ENCODE peak calls at places on chromosomes 1 and 21, in seven cellular contexts. One of them, this sample, is unnamed.

GRCh38 chr1:178052650-178053461 is 41.0 kb upstream of the RASAL2 start:
- DNase-seq in transverse colon: peak
- DNase-seq in thoracic aorta: no peak
- DNase-seq in omental fat pad: no peak
- DNase-seq in AG10803: peak
- DNase-seq in breast epithelium: no peak
- DNase-seq in ovary: no peak
- DNase-seq in this sample: no peak

GRCh38 chr1:22330092-22330762 is 121.4 kb upstream of the ZBTB40 start:
- DNase-seq in ovary: no peak
- DNase-seq in omental fat pad: no peak
- DNase-seq in AG10803: no peak
- DNase-seq in breast epithelium: peak
- DNase-seq in transverse colon: no peak
- DNase-seq in thoracic aorta: no peak
- DNase-seq in this sample: no peak

GRCh38 chr1:115332813-115333608 is 5.0 kb downstream of the NGF start:
- DNase-seq in breast epithelium: no peak
- DNase-seq in thoracic aorta: no peak
- DNase-seq in omental fat pad: no peak
- DNase-seq in ovary: peak
- DNase-seq in AG10803: peak
- DNase-seq in transverse colon: no peak
- DNase-seq in this sample: no peak

GRCh38 chr1:202016022-202016624 is 5.7 kb downstream of the ELF3 start:
- DNase-seq in AG10803: peak
- DNase-seq in transverse colon: peak
- DNase-seq in ovary: no peak
- DNase-seq in thoracic aorta: no peak
- DNase-seq in breast epithelium: no peak
- DNase-seq in omental fat pad: no peak
- DNase-seq in this sample: no peak

GRCh38 chr1:48526045-48526714 is 54.2 kb upstream of the SPATA6 start:
- DNase-seq in omental fat pad: no peak
- DNase-seq in breast epithelium: no peak
- DNase-seq in thoracic aorta: no peak
- DNase-seq in AG10803: peak
- DNase-seq in transverse colon: peak
- DNase-seq in ovary: no peak
- DNase-seq in this sample: no peak

GRCh38 chr1:229640455-229640854 is 14.4 kb downstream of the URB2 start:
- DNase-seq in omental fat pad: no peak
- DNase-seq in transverse colon: peak
- DNase-seq in breast epithelium: no peak
- DNase-seq in AG10803: no peak
- DNase-seq in ovary: no peak
- DNase-seq in thoracic aorta: no peak
- DNase-seq in this sample: no peak

GRCh38 chr1:224668991-224669390 is 52.9 kb downstream of the CNIH3 start:
- DNase-seq in breast epithelium: no peak
- DNase-seq in AG10803: peak
- DNase-seq in omental fat pad: no peak
- DNase-seq in ovary: no peak
- DNase-seq in transverse colon: no peak
- DNase-seq in thoracic aorta: no peak
- DNase-seq in this sample: no peak

GRCh38 chr1:77762072-77762476 is 2.4 kb upstream of the USP33 start:
- DNase-seq in thoracic aorta: no peak
- DNase-seq in omental fat pad: no peak
- DNase-seq in AG10803: peak
- DNase-seq in ovary: no peak
- DNase-seq in breast epithelium: no peak
- DNase-seq in transverse colon: no peak
- DNase-seq in this sample: no peak

GRCh38 chr1:205513774-205514173 is 9.3 kb downstream of the CDK18 start:
- DNase-seq in transverse colon: no peak
- DNase-seq in ovary: no peak
- DNase-seq in AG10803: no peak
- DNase-seq in omental fat pad: no peak
- DNase-seq in thoracic aorta: no peak
- DNase-seq in breast epithelium: no peak
- DNase-seq in this sample: no peak

GRCh38 chr1:202315576-202316168 is 26.1 kb downstream of the UBE2T start:
- DNase-seq in transverse colon: peak
- DNase-seq in AG10803: peak
- DNase-seq in breast epithelium: peak
- DNase-seq in ovary: peak
- DNase-seq in thoracic aorta: peak
- DNase-seq in omental fat pad: peak
- DNase-seq in this sample: peak

GRCh38 chr1:201218409-201218808 is 27.8 kb downstream of the IGFN1 start:
- DNase-seq in breast epithelium: no peak
- DNase-seq in ovary: no peak
- DNase-seq in transverse colon: no peak
- DNase-seq in thoracic aorta: no peak
- DNase-seq in omental fat pad: no peak
- DNase-seq in AG10803: no peak
- DNase-seq in this sample: peak

GRCh38 chr1:35220976-35221375 is 28.0 kb upstream of the SFPQ start:
- DNase-seq in transverse colon: no peak
- DNase-seq in ovary: no peak
- DNase-seq in AG10803: no peak
- DNase-seq in breast epithelium: no peak
- DNase-seq in thoracic aorta: no peak
- DNase-seq in omental fat pad: no peak
- DNase-seq in this sample: no peak

GRCh38 chr21:41923641-41924342 is 30.0 kb downstream of the C2CD2 start:
- DNase-seq in omental fat pad: no peak
- DNase-seq in transverse colon: no peak
- DNase-seq in thoracic aorta: no peak
- DNase-seq in AG10803: peak
- DNase-seq in breast epithelium: no peak
- DNase-seq in ovary: peak
- DNase-seq in this sample: no peak

GRCh38 chr1:208944981-208945451 is 638.5 kb upstream of the CAMK1G start:
- DNase-seq in ovary: no peak
- DNase-seq in AG10803: no peak
- DNase-seq in transverse colon: no peak
- DNase-seq in thoracic aorta: no peak
- DNase-seq in breast epithelium: no peak
- DNase-seq in omental fat pad: no peak
- DNase-seq in this sample: no peak

GRCh38 chr1:69076631-69077030 is 491.1 kb upstream of the LRRC7 start:
- DNase-seq in thoracic aorta: no peak
- DNase-seq in ovary: no peak
- DNase-seq in transverse colon: no peak
- DNase-seq in AG10803: no peak
- DNase-seq in omental fat pad: no peak
- DNase-seq in breast epithelium: no peak
- DNase-seq in this sample: no peak

GRCh38 chr1:223225061-223225460 is 82.0 kb upstream of the TLR5 start:
- DNase-seq in ovary: no peak
- DNase-seq in transverse colon: no peak
- DNase-seq in thoracic aorta: no peak
- DNase-seq in breast epithelium: no peak
- DNase-seq in AG10803: no peak
- DNase-seq in omental fat pad: no peak
- DNase-seq in this sample: no peak

GRCh38 chr1:155016231-155016831 is 13.7 kb downstream of the ZBTB7B start:
- DNase-seq in thoracic aorta: no peak
- DNase-seq in transverse colon: peak
- DNase-seq in AG10803: no peak
- DNase-seq in breast epithelium: no peak
- DNase-seq in omental fat pad: no peak
- DNase-seq in ovary: peak
- DNase-seq in this sample: no peak

GRCh38 chr1:207831517-207832327 is 79.2 kb downstream of the CD34 start:
- DNase-seq in ovary: no peak
- DNase-seq in omental fat pad: no peak
- DNase-seq in AG10803: no peak
- DNase-seq in thoracic aorta: no peak
- DNase-seq in breast epithelium: no peak
- DNase-seq in transverse colon: no peak
- DNase-seq in this sample: no peak

GRCh38 chr1:218674280-218674773 is 329.2 kb downstream of the TGFB2 start:
- DNase-seq in AG10803: peak
- DNase-seq in breast epithelium: no peak
- DNase-seq in thoracic aorta: no peak
- DNase-seq in transverse colon: no peak
- DNase-seq in ovary: peak
- DNase-seq in omental fat pad: no peak
- DNase-seq in this sample: no peak

GRCh38 chr1:174976436-174977107 is 23.2 kb upstream of the CACYBP start:
- DNase-seq in breast epithelium: no peak
- DNase-seq in omental fat pad: no peak
- DNase-seq in AG10803: peak
- DNase-seq in transverse colon: no peak
- DNase-seq in ovary: no peak
- DNase-seq in thoracic aorta: no peak
- DNase-seq in this sample: no peak

GRCh38 chr1:156896490-156897033 is 3.0 kb downstream of the PEAR1 start:
- DNase-seq in transverse colon: no peak
- DNase-seq in ovary: peak
- DNase-seq in thoracic aorta: no peak
- DNase-seq in breast epithelium: no peak
- DNase-seq in AG10803: peak
- DNase-seq in omental fat pad: no peak
- DNase-seq in this sample: no peak

GRCh38 chr1:209659909-209660308 is 7.7 kb upstream of the LAMB3 start:
- DNase-seq in AG10803: peak
- DNase-seq in ovary: no peak
- DNase-seq in thoracic aorta: no peak
- DNase-seq in transverse colon: no peak
- DNase-seq in breast epithelium: no peak
- DNase-seq in omental fat pad: no peak
- DNase-seq in this sample: no peak

GRCh38 chr1:28642847-28643635 is at the start of gene TAF12:
- DNase-seq in transverse colon: peak
- DNase-seq in thoracic aorta: peak
- DNase-seq in AG10803: peak
- DNase-seq in breast epithelium: peak
- DNase-seq in omental fat pad: peak
- DNase-seq in ovary: peak
- DNase-seq in this sample: peak

GRCh38 chr1:20590313-20590777 is 1.4 kb downstream of the CDA start:
- DNase-seq in breast epithelium: no peak
- DNase-seq in omental fat pad: no peak
- DNase-seq in AG10803: peak
- DNase-seq in transverse colon: peak
- DNase-seq in thoracic aorta: no peak
- DNase-seq in ovary: no peak
- DNase-seq in this sample: no peak

GRCh38 chr1:16031551-16031950 is 9.7 kb downstream of the CLCNKA start:
- DNase-seq in transverse colon: no peak
- DNase-seq in ovary: no peak
- DNase-seq in breast epithelium: no peak
- DNase-seq in AG10803: no peak
- DNase-seq in thoracic aorta: no peak
- DNase-seq in omental fat pad: no peak
- DNase-seq in this sample: no peak

GRCh38 chr1:50750021-50750619 is 209.9 kb downstream of the FAF1 start:
- DNase-seq in thoracic aorta: no peak
- DNase-seq in breast epithelium: no peak
- DNase-seq in AG10803: peak
- DNase-seq in transverse colon: no peak
- DNase-seq in omental fat pad: no peak
- DNase-seq in ovary: no peak
- DNase-seq in this sample: no peak

GRCh38 chr1:203726417-203726867 is 38.5 kb upstream of the LAX1 start:
- DNase-seq in thoracic aorta: no peak
- DNase-seq in transverse colon: no peak
- DNase-seq in AG10803: no peak
- DNase-seq in omental fat pad: no peak
- DNase-seq in breast epithelium: no peak
- DNase-seq in ovary: no peak
- DNase-seq in this sample: no peak

GRCh38 chr1:46487818-46488218 is 1.8 kb upstream of the DMBX1 start:
- DNase-seq in thoracic aorta: no peak
- DNase-seq in omental fat pad: no peak
- DNase-seq in transverse colon: no peak
- DNase-seq in ovary: no peak
- DNase-seq in breast epithelium: no peak
- DNase-seq in AG10803: no peak
- DNase-seq in this sample: no peak
- TF ChIP-seq CTCF in thoracic aorta: no peak
- TF ChIP-seq CTCF in omental fat pad: no peak
- TF ChIP-seq CTCF in transverse colon: no peak
- TF ChIP-seq CTCF in ovary: no peak
- TF ChIP-seq CTCF in breast epithelium: no peak
- TF ChIP-seq CTCF in AG10803: peak
- TF ChIP-seq CTCF in this sample: peak

DNA sequence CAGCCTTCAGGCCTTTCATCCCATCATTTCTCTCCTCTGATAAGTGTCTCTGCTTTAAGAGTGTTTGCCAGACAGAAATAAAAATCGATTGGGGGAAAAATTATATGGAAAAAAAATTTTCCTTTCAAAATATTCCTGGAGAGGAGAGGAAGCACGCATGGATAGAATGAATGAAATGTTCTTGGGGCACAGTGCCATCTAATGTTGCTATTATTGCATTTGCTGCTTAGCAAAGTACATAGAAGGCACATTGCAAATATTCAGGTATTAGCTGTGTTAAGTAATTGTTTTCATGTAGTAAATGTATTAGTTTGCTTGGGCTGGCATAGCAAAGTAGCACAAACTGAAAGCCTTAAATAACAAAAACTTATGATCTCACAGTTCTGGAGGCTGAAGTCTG is 18.1 kb downstream of the B3GALT5 start:
- DNase-seq in ovary: no peak
- DNase-seq in AG10803: peak
- DNase-seq in transverse colon: no peak
- DNase-seq in omental fat pad: no peak
- DNase-seq in thoracic aorta: no peak
- DNase-seq in breast epithelium: no peak
- DNase-seq in this sample: no peak
- TF ChIP-seq CTCF in ovary: no peak
- TF ChIP-seq CTCF in AG10803: no peak
- TF ChIP-seq CTCF in transverse colon: no peak
- TF ChIP-seq CTCF in omental fat pad: no peak
- TF ChIP-seq CTCF in thoracic aorta: no peak
- TF ChIP-seq CTCF in breast epithelium: no peak
- TF ChIP-seq CTCF in this sample: no peak

DNA sequence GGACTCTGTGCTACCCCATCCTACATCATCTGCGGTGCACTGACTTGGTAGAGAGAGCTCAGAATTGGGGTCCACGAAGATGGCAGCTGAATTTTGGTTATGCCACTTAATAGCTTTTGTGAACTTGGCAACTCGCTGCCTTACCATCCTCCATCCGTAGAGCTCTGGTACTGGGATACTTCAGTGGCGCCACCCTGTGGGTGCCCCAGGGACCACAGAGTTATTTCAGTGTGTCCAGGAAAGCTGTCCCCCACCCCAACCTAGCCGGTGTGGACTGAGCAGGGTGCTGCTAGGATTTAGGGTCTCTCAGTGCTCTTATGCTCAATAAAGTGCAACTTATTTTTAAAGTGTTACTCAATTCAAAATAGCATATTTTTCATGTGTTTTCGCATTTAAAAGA is 9.0 kb upstream of the USF1 start:
- DNase-seq in breast epithelium: no peak
- DNase-seq in transverse colon: no peak
- DNase-seq in omental fat pad: no peak
- DNase-seq in thoracic aorta: no peak
- DNase-seq in AG10803: no peak
- DNase-seq in ovary: no peak
- DNase-seq in this sample: no peak
- TF ChIP-seq CTCF in breast epithelium: no peak
- TF ChIP-seq CTCF in transverse colon: no peak
- TF ChIP-seq CTCF in omental fat pad: no peak
- TF ChIP-seq CTCF in thoracic aorta: no peak
- TF ChIP-seq CTCF in AG10803: no peak
- TF ChIP-seq CTCF in ovary: no peak
- TF ChIP-seq CTCF in this sample: no peak

GRCh38 chr21:26844258-26845065 is 747 bp downstream of the ADAMTS1 start:
- DNase-seq in transverse colon: no peak
- DNase-seq in breast epithelium: no peak
- DNase-seq in thoracic aorta: no peak
- DNase-seq in ovary: peak
- DNase-seq in omental fat pad: no peak
- DNase-seq in AG10803: peak
- DNase-seq in this sample: no peak
- TF ChIP-seq CTCF in transverse colon: no peak
- TF ChIP-seq CTCF in breast epithelium: no peak
- TF ChIP-seq CTCF in thoracic aorta: peak
- TF ChIP-seq CTCF in ovary: no peak
- TF ChIP-seq CTCF in omental fat pad: no peak
- TF ChIP-seq CTCF in AG10803: peak
- TF ChIP-seq CTCF in this sample: no peak

This sample was measured in type B pancreatic cell.